ENCODE peak calls at places on chromosome 20, in six cellular contexts. M is pancreas, T is HFF-Myc, U is psoas muscle, I is dorsolateral prefrontal cortex, K is Calu3. W is an unnamed sample.

GRCh38 chr20:48437146-48437545 is 390.7 kb downstream of the PREX1 start:
- DNase-seq in T (no peak), U (no peak), K (no peak), M (no peak), I (no peak), W (no peak)

GRCh38 chr20:15759546-15760216 is 813.6 kb downstream of the KIF16B start:
- DNase-seq in U (no peak), T (peak), K (no peak), I (peak), M (no peak), W (no peak)

GRCh38 chr20:57392130-57392445 is 892 bp downstream of the RBM38 start:
- DNase-seq in T (no peak), U (no peak), I (no peak), K (no peak), M (no peak), W (no peak)

GRCh38 chr20:5282561-5282960 is 34.2 kb downstream of the PROKR2 start:
- DNase-seq in T (no peak), M (no peak), I (no peak), U (no peak), K (no peak), W (no peak)

GRCh38 chr20:6994452-6994851 is 227.0 kb downstream of the BMP2 start:
- DNase-seq in M (no peak), U (no peak), I (no peak), K (peak), T (no peak), W (no peak)

GRCh38 chr20:54078296-54078695 is 7.9 kb upstream of the BCAS1 start:
- DNase-seq in T (no peak), K (no peak), I (no peak), U (no peak), M (no peak), W (no peak)

GRCh38 chr20:31908016-31908415 is 37.6 kb downstream of the TTLL9 start:
- DNase-seq in M (no peak), U (no peak), I (no peak), K (no peak), T (no peak), W (no peak)

GRCh38 chr20:48247961-48248360 is 462.7 kb upstream of the SULF2 start:
- DNase-seq in U (no peak), T (no peak), K (no peak), M (no peak), I (no peak), W (no peak)

GRCh38 chr20:40019510-40019909 is 669.5 kb downstream of the MAFB start:
- DNase-seq in M (no peak), K (no peak), U (no peak), T (no peak), I (no peak), W (no peak)

GRCh38 chr20:32336918-32337347 is 21.2 kb upstream of the ASXL1 start:
- DNase-seq in T (no peak), I (no peak), K (no peak), M (no peak), U (no peak), W (no peak)

GRCh38 chr20:38859070-38859690 is 53.7 kb downstream of the PPP1R16B start:
- DNase-seq in U (no peak), M (no peak), T (no peak), K (no peak), I (no peak), W (no peak)

GRCh38 chr20:51955756-51956155 is 153.4 kb upstream of the SALL4 start:
- DNase-seq in T (no peak), I (no peak), U (no peak), K (no peak), M (no peak), W (no peak)

GRCh38 chr20:3084986-3085360 is 449 bp upstream of the AVP start:
- DNase-seq in K (no peak), M (no peak), T (no peak), I (no peak), U (no peak), W (no peak)

GRCh38 chr20:37518606-37519507 is 2.2 kb upstream of the NNAT start:
- DNase-seq in U (no peak), K (no peak), I (no peak), M (no peak), T (no peak), W (no peak)

GRCh38 chr20:38840894-38841470 is 35.5 kb downstream of the PPP1R16B start:
- DNase-seq in K (no peak), M (no peak), I (no peak), U (no peak), T (no peak), W (no peak)

GRCh38 chr20:61560361-61560853 is 308.3 kb downstream of the CDH4 start:
- DNase-seq in T (peak), K (no peak), I (peak), U (no peak), M (peak), W (no peak)

GRCh38 chr20:1666802-1667201 is 9.2 kb upstream of the SIRPG start:
- DNase-seq in M (no peak), K (no peak), U (no peak), T (no peak), I (no peak), W (no peak)

GRCh38 chr20:58231678-58232077 is 3.2 kb upstream of the ANKRD60 start:
- DNase-seq in I (no peak), M (no peak), U (no peak), K (no peak), T (no peak), W (no peak)

GRCh38 chr20:29873946-29874345 is 1383.5 kb upstream of the DEFB115 start:
- DNase-seq in I (peak), T (no peak), U (peak), M (peak), K (peak), W (peak)

GRCh38 chr20:52999040-52999439 is 26.9 kb downstream of the TSHZ2 start:
- DNase-seq in M (no peak), T (no peak), I (no peak), U (no peak), K (no peak), W (no peak)

GRCh38 chr20:48406462-48407235 is 421.1 kb downstream of the PREX1 start:
- DNase-seq in M (no peak), K (no peak), I (no peak), U (no peak), T (peak), W (no peak)

GRCh38 chr20:15236812-15237211 is 899.4 kb upstream of the FLRT3 start:
- DNase-seq in T (peak), M (peak), I (no peak), K (peak), U (no peak), W (no peak)

GRCh38 chr20:42895062-42895461 is 294.6 kb downstream of the PTPRT start:
- DNase-seq in K (no peak), I (no peak), M (no peak), T (no peak), U (no peak), W (no peak)

DNA sequence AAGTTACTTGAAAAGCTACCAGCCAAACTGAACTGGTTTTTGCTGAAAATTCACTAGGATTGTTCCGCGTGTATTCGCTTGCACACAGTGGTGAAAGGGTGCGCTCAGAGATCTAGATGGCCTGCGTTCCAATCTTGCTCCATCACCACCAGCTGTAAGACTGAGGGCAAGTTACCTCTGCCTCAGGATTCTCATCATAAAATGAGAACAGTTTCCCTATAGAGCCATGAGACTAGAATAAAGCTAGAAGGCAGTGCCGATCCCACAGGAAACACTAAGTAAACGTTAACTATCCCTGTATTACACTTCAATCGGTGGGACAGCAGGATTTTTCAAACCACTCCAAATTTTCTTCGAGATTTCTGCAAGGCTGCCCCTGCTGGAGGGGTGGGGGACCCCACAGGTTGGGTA is 838 bp downstream of the AHCY start:
- DNase-seq in U (no peak), T (no peak), K (peak), M (no peak), I (no peak), W (no peak)
- TF ChIP-seq CTCF in U (no peak), T (no peak), K (peak), M (no peak), I (no peak), W (no peak)

GRCh38 chr20:25499855-25500434 is 85.4 kb downstream of the NINL start:
- DNase-seq in U (no peak), I (no peak), T (no peak), K (no peak), M (no peak), W (no peak)
- TF ChIP-seq CTCF in U (no peak), I (no peak), T (no peak), K (no peak), M (no peak), W (no peak)

DNA sequence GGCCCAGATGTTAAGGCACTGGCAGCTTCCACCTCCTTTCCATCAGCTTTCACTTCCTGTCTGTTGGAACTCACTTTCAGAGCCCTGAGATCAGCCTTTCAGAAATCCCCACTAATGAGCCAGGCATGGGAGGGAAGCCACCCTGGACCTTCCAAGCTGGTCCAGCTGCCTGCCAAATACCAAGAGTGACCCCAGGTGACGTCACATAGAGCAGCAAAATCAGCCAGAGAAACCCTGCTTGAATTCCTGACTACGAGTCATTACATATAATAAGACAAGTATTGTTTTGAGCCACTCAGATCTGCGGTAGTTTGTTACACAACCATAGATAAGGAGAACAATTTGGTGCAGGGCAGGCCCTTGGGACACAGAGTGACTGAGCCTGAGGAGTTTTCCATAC is 556.0 kb upstream of the JAG1 start:
- DNase-seq in T (peak), M (peak), U (peak), K (peak), I (no peak), W (no peak)
- TF ChIP-seq CTCF in T (no peak), M (no peak), U (no peak), K (no peak), I (no peak), W (no peak)

DNA sequence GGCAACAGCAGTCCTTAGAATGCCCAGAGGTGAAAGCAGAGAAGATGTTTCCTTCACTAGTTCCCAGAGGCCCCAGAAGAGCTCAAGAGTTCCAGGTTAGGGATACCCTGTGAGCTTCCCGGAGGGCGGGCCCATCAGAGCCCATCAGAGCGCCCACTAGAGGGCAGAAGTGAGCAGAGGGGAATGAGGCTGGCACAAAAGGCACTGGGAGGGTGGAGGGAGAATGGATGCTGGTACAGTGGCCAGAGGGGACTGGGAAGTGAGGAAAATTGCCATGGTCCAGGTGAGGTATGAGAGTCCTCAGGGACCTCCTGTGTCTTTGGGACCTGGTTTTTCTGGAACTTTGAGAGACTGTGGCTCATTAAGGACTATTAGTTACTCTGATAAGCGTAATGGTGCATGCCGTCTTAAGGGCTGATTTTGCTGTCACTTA is 57.3 kb downstream of the LINC00237 start:
- DNase-seq in U (peak), K (peak), M (peak), I (no peak), T (no peak), W (peak)
- TF ChIP-seq CTCF in U (peak), K (no peak), M (peak), I (peak), T (peak), W (peak)